ENCODE peak calls at places on chromosome 19, in ten cellular contexts. One of them, this sample, is unnamed.

GRCh38 chr19:10137751-10138682 is 18.3 kb upstream of the EIF3G start:
- DNase-seq in HCT116: no peak
- DNase-seq in sigmoid colon: no peak
- DNase-seq in H1: no peak
- DNase-seq in GM23338: no peak
- DNase-seq in stomach: no peak
- DNase-seq in HL-60: no peak
- DNase-seq in prostate gland: no peak
- DNase-seq in SK-N-SH: peak
- DNase-seq in spleen: no peak
- DNase-seq in this sample: no peak

GRCh38 chr19:48444129-48444932 is 1.5 kb upstream of the GRWD1 start:
- DNase-seq in spleen: peak
- DNase-seq in SK-N-SH: peak
- DNase-seq in HCT116: no peak
- DNase-seq in stomach: no peak
- DNase-seq in H1: no peak
- DNase-seq in prostate gland: no peak
- DNase-seq in HL-60: no peak
- DNase-seq in GM23338: peak
- DNase-seq in sigmoid colon: no peak
- DNase-seq in this sample: no peak

GRCh38 chr19:10255358-10255757 is 3.3 kb downstream of the MRPL4 start:
- DNase-seq in SK-N-SH: no peak
- DNase-seq in stomach: no peak
- DNase-seq in HCT116: no peak
- DNase-seq in prostate gland: no peak
- DNase-seq in spleen: no peak
- DNase-seq in HL-60: no peak
- DNase-seq in sigmoid colon: no peak
- DNase-seq in GM23338: no peak
- DNase-seq in H1: no peak
- DNase-seq in this sample: no peak

GRCh38 chr19:39078436-39079200 is 5.5 kb upstream of the ACP7 start:
- DNase-seq in GM23338: no peak
- DNase-seq in prostate gland: no peak
- DNase-seq in HL-60: no peak
- DNase-seq in sigmoid colon: no peak
- DNase-seq in SK-N-SH: no peak
- DNase-seq in HCT116: peak
- DNase-seq in spleen: no peak
- DNase-seq in H1: no peak
- DNase-seq in stomach: no peak
- DNase-seq in this sample: peak

GRCh38 chr19:48518207-48518606 is 6.6 kb upstream of the LMTK3 start:
- DNase-seq in GM23338: no peak
- DNase-seq in spleen: no peak
- DNase-seq in stomach: no peak
- DNase-seq in HL-60: no peak
- DNase-seq in HCT116: no peak
- DNase-seq in sigmoid colon: no peak
- DNase-seq in prostate gland: no peak
- DNase-seq in SK-N-SH: no peak
- DNase-seq in H1: no peak
- DNase-seq in this sample: no peak

GRCh38 chr19:43984687-43985000 is 656 bp downstream of the ZNF155 start:
- DNase-seq in spleen: peak
- DNase-seq in HCT116: no peak
- DNase-seq in sigmoid colon: no peak
- DNase-seq in SK-N-SH: peak
- DNase-seq in HL-60: no peak
- DNase-seq in GM23338: no peak
- DNase-seq in stomach: no peak
- DNase-seq in H1: no peak
- DNase-seq in prostate gland: peak
- DNase-seq in this sample: no peak

GRCh38 chr19:12065100-12065538 is 588 bp downstream of the ZNF844 start:
- DNase-seq in HL-60: no peak
- DNase-seq in spleen: no peak
- DNase-seq in GM23338: peak
- DNase-seq in sigmoid colon: peak
- DNase-seq in H1: no peak
- DNase-seq in HCT116: no peak
- DNase-seq in prostate gland: peak
- DNase-seq in SK-N-SH: no peak
- DNase-seq in stomach: no peak
- DNase-seq in this sample: no peak

GRCh38 chr19:35885909-35886308 is 14.4 kb downstream of the NFKBID start:
- DNase-seq in prostate gland: no peak
- DNase-seq in spleen: no peak
- DNase-seq in sigmoid colon: no peak
- DNase-seq in SK-N-SH: no peak
- DNase-seq in HL-60: no peak
- DNase-seq in GM23338: no peak
- DNase-seq in H1: no peak
- DNase-seq in HCT116: no peak
- DNase-seq in stomach: no peak
- DNase-seq in this sample: no peak

GRCh38 chr19:3645067-3645396 is 18.4 kb upstream of the CACTIN start:
- DNase-seq in HL-60: no peak
- DNase-seq in GM23338: no peak
- DNase-seq in H1: no peak
- DNase-seq in stomach: no peak
- DNase-seq in sigmoid colon: no peak
- DNase-seq in SK-N-SH: no peak
- DNase-seq in prostate gland: no peak
- DNase-seq in HCT116: no peak
- DNase-seq in spleen: no peak
- DNase-seq in this sample: no peak

GRCh38 chr19:17243340-17243853 is 2.3 kb downstream of the NR2F6 start:
- DNase-seq in H1: no peak
- DNase-seq in prostate gland: no peak
- DNase-seq in sigmoid colon: no peak
- DNase-seq in SK-N-SH: peak
- DNase-seq in spleen: no peak
- DNase-seq in stomach: no peak
- DNase-seq in HCT116: no peak
- DNase-seq in GM23338: no peak
- DNase-seq in HL-60: no peak
- DNase-seq in this sample: no peak

GRCh38 chr19:4277051-4277700 is 1.9 kb upstream of the SHD start:
- DNase-seq in GM23338: peak
- DNase-seq in HCT116: no peak
- DNase-seq in sigmoid colon: no peak
- DNase-seq in prostate gland: no peak
- DNase-seq in H1: no peak
- DNase-seq in SK-N-SH: peak
- DNase-seq in spleen: no peak
- DNase-seq in HL-60: no peak
- DNase-seq in stomach: no peak
- DNase-seq in this sample: no peak

GRCh38 chr19:39631178-39631577 is 24.5 kb upstream of the LGALS16 start:
- DNase-seq in HCT116: no peak
- DNase-seq in prostate gland: no peak
- DNase-seq in GM23338: peak
- DNase-seq in spleen: no peak
- DNase-seq in HL-60: no peak
- DNase-seq in SK-N-SH: no peak
- DNase-seq in sigmoid colon: no peak
- DNase-seq in H1: no peak
- DNase-seq in stomach: no peak
- DNase-seq in this sample: peak

GRCh38 chr19:23957660-23958281 is 43.1 kb downstream of the ZNF726 start:
- DNase-seq in stomach: no peak
- DNase-seq in sigmoid colon: no peak
- DNase-seq in SK-N-SH: no peak
- DNase-seq in GM23338: no peak
- DNase-seq in HL-60: no peak
- DNase-seq in spleen: no peak
- DNase-seq in prostate gland: no peak
- DNase-seq in HCT116: peak
- DNase-seq in H1: no peak
- DNase-seq in this sample: peak

GRCh38 chr19:52584686-52585085 is 14.6 kb downstream of the ZNF701 start:
- DNase-seq in sigmoid colon: no peak
- DNase-seq in SK-N-SH: no peak
- DNase-seq in stomach: no peak
- DNase-seq in GM23338: peak
- DNase-seq in HL-60: no peak
- DNase-seq in H1: no peak
- DNase-seq in spleen: no peak
- DNase-seq in prostate gland: no peak
- DNase-seq in HCT116: no peak
- DNase-seq in this sample: no peak
- TF ChIP-seq POLR2AphosphoS5 in sigmoid colon: no peak
- TF ChIP-seq POLR2AphosphoS5 in SK-N-SH: no peak
- TF ChIP-seq POLR2AphosphoS5 in stomach: no peak
- TF ChIP-seq POLR2AphosphoS5 in GM23338: no peak
- TF ChIP-seq POLR2AphosphoS5 in HL-60: no peak
- TF ChIP-seq POLR2AphosphoS5 in H1: no peak
- TF ChIP-seq POLR2AphosphoS5 in spleen: no peak
- TF ChIP-seq POLR2AphosphoS5 in prostate gland: no peak
- TF ChIP-seq POLR2AphosphoS5 in HCT116: no peak
- TF ChIP-seq POLR2AphosphoS5 in this sample: no peak

GRCh38 chr19:1473056-1473400 is 6.0 kb downstream of the C19orf25 start:
- DNase-seq in SK-N-SH: no peak
- DNase-seq in sigmoid colon: no peak
- DNase-seq in GM23338: no peak
- DNase-seq in H1: no peak
- DNase-seq in stomach: no peak
- DNase-seq in prostate gland: no peak
- DNase-seq in HCT116: no peak
- DNase-seq in spleen: no peak
- DNase-seq in HL-60: no peak
- DNase-seq in this sample: no peak

GRCh38 chr19:1470864-1471513 is 8.0 kb downstream of the C19orf25 start:
- DNase-seq in SK-N-SH: no peak
- DNase-seq in HL-60: no peak
- DNase-seq in prostate gland: no peak
- DNase-seq in stomach: no peak
- DNase-seq in GM23338: peak
- DNase-seq in spleen: no peak
- DNase-seq in HCT116: no peak
- DNase-seq in sigmoid colon: no peak
- DNase-seq in H1: no peak
- DNase-seq in this sample: no peak

GRCh38 chr19:1469936-1470863 is 8.8 kb downstream of the C19orf25 start:
- DNase-seq in stomach: peak
- DNase-seq in HL-60: no peak
- DNase-seq in H1: no peak
- DNase-seq in sigmoid colon: no peak
- DNase-seq in spleen: peak
- DNase-seq in GM23338: peak
- DNase-seq in SK-N-SH: no peak
- DNase-seq in HCT116: peak
- DNase-seq in prostate gland: no peak
- DNase-seq in this sample: no peak

GRCh38 chr19:1472227-1473055 is 6.6 kb downstream of the C19orf25 start:
- DNase-seq in prostate gland: no peak
- DNase-seq in spleen: no peak
- DNase-seq in sigmoid colon: no peak
- DNase-seq in H1: no peak
- DNase-seq in stomach: no peak
- DNase-seq in HL-60: no peak
- DNase-seq in GM23338: no peak
- DNase-seq in HCT116: no peak
- DNase-seq in SK-N-SH: peak
- DNase-seq in this sample: no peak

DNA sequence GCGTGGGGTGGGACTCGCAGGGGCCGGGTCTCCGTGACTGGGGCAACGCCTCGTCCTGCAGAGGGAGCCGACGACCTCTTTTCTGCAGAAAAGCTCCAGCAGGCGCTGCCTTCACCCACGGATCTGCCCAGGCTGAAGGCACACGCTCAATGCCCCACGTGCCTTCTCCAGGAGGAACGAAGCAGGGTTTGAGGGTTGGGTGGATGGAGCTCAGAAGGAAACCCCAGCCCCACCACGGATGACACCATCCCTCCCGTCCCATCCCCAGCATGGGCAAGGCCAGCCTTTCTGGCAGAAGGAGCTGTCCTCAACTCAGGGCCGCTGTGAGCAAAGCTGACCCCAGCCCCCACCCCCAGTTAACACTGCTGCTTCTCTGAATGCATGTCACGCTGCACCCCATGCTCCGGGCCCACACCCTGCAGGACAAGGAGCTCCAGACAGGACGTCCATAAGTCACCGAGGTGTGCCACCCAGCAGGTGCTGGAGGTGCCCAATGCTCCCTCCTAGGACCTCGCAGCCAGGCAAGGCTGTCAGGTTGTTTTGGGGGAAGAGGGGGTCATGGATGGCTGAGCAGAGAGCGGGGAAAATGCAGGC is 7.4 kb downstream of the C19orf25 start:
- DNase-seq in prostate gland: no peak
- DNase-seq in HL-60: no peak
- DNase-seq in SK-N-SH: no peak
- DNase-seq in spleen: no peak
- DNase-seq in H1: no peak
- DNase-seq in HCT116: no peak
- DNase-seq in sigmoid colon: no peak
- DNase-seq in GM23338: no peak
- DNase-seq in stomach: no peak
- DNase-seq in this sample: no peak
- TF ChIP-seq CTCF in prostate gland: no peak
- TF ChIP-seq CTCF in HL-60: no peak
- TF ChIP-seq CTCF in SK-N-SH: no peak
- TF ChIP-seq CTCF in spleen: no peak
- TF ChIP-seq CTCF in H1: peak
- TF ChIP-seq CTCF in HCT116: peak
- TF ChIP-seq CTCF in sigmoid colon: no peak
- TF ChIP-seq CTCF in GM23338: peak
- TF ChIP-seq CTCF in stomach: no peak
- TF ChIP-seq CTCF in this sample: no peak

DNA sequence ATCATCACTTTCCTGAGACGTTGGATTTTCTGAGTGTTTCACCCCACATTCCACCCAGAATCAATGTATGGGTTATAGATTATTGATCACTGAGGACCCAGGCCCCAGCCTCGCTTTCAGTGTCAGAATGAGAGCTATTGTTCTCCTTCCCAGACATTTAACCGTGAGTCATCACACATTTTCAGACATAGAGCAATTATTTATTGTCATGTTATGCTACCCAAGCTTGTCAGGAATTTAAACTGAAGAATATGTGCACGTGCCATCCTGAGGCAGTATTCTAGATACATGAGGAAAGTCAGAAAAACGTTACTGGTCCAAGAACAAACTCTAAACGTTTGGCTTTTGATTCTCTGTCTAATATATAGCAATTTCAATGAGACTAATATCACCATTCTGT is 276.6 kb upstream of the ZNF507 start:
- DNase-seq in HCT116: no peak
- DNase-seq in prostate gland: no peak
- DNase-seq in spleen: no peak
- DNase-seq in SK-N-SH: no peak
- DNase-seq in GM23338: no peak
- DNase-seq in H1: no peak
- DNase-seq in HL-60: no peak
- DNase-seq in stomach: no peak
- DNase-seq in sigmoid colon: no peak
- DNase-seq in this sample: no peak
- TF ChIP-seq POLR2AphosphoS5 in HCT116: no peak
- TF ChIP-seq POLR2AphosphoS5 in prostate gland: no peak
- TF ChIP-seq POLR2AphosphoS5 in spleen: no peak
- TF ChIP-seq POLR2AphosphoS5 in SK-N-SH: no peak
- TF ChIP-seq POLR2AphosphoS5 in GM23338: no peak
- TF ChIP-seq POLR2AphosphoS5 in H1: no peak
- TF ChIP-seq POLR2AphosphoS5 in HL-60: no peak
- TF ChIP-seq POLR2AphosphoS5 in stomach: no peak
- TF ChIP-seq POLR2AphosphoS5 in sigmoid colon: no peak
- TF ChIP-seq POLR2AphosphoS5 in this sample: no peak

GRCh38 chr19:41431426-41432386 is 4.5 kb upstream of the B3GNT8 start:
- DNase-seq in stomach: no peak
- DNase-seq in SK-N-SH: no peak
- DNase-seq in prostate gland: no peak
- DNase-seq in GM23338: peak
- DNase-seq in HCT116: no peak
- DNase-seq in HL-60: no peak
- DNase-seq in H1: no peak
- DNase-seq in spleen: no peak
- DNase-seq in sigmoid colon: no peak
- DNase-seq in this sample: no peak
- TF ChIP-seq CTCF in stomach: no peak
- TF ChIP-seq CTCF in SK-N-SH: peak
- TF ChIP-seq CTCF in prostate gland: no peak
- TF ChIP-seq CTCF in GM23338: peak
- TF ChIP-seq CTCF in HCT116: peak
- TF ChIP-seq CTCF in HL-60: peak
- TF ChIP-seq CTCF in H1: no peak
- TF ChIP-seq CTCF in spleen: peak
- TF ChIP-seq CTCF in sigmoid colon: no peak
- TF ChIP-seq CTCF in this sample: peak